ENCODE peak calls at places on chromosomes 3 and 15, in seven cellular contexts. A is K562, T is HepG2, P is GM12878, M is HCT116, W is SK-N-SH, L is H1. F is an unnamed sample.

GRCh38 chr15:58684036-58684700 is 65.3 kb downstream of the ADAM10 start:
- DNase-seq in M (no peak), T (peak), L (no peak), P (no peak), A (no peak), W (no peak), F (no peak)

GRCh38 chr15:47720555-47720954 is 3.2 kb downstream of the SEMA6D start:
- DNase-seq in P (no peak), A (no peak), L (no peak), T (no peak), W (no peak), M (no peak), F (no peak)

GRCh38 chr3:151362798-151363197 is 21.8 kb downstream of the P2RY12 start:
- DNase-seq in P (no peak), M (no peak), W (no peak), T (no peak), A (no peak), L (no peak), F (no peak)

GRCh38 chr3:56593455-56594158 is 36.6 kb downstream of the CCDC66 start:
- DNase-seq in M (no peak), L (no peak), T (no peak), A (no peak), P (no peak), W (no peak), F (no peak)

GRCh38 chr3:69309810-69310209 is 76.1 kb downstream of the FRMD4B start:
- DNase-seq in W (peak), T (peak), M (peak), P (no peak), A (no peak), L (no peak), F (peak)

GRCh38 chr3:107412376-107412775 is 35.1 kb downstream of the CCDC54 start:
- DNase-seq in A (no peak), L (no peak), W (no peak), T (no peak), M (no peak), P (no peak), F (no peak)

GRCh38 chr3:193096076-193096475 is 144.9 kb upstream of the PLAAT1 start:
- DNase-seq in T (no peak), L (no peak), A (no peak), M (no peak), P (no peak), W (no peak), F (no peak)

GRCh38 chr3:185733980-185734724 is 90.7 kb downstream of the IGF2BP2 start:
- DNase-seq in A (peak), P (no peak), T (peak), W (peak), M (peak), L (no peak), F (peak)

GRCh38 chr15:101455291-101455916 is 34.1 kb downstream of the PCSK6 start:
- DNase-seq in W (peak), T (no peak), M (no peak), L (no peak), P (no peak), A (peak), F (no peak)

GRCh38 chr15:75455982-75456531 is 4.6 kb upstream of the SIN3A start:
- DNase-seq in L (no peak), P (peak), M (peak), W (no peak), A (peak), T (peak), F (no peak)

GRCh38 chr3:189862385-189863023 is 231.3 kb downstream of the TP63 start:
- DNase-seq in P (no peak), L (no peak), M (no peak), T (no peak), W (no peak), A (no peak), F (no peak)

GRCh38 chr15:88690331-88690730 is 51.5 kb downstream of the ISG20 start:
- DNase-seq in W (no peak), P (no peak), M (no peak), A (no peak), L (no peak), T (no peak), F (no peak)

GRCh38 chr3:140004271-140004670 is 69.3 kb downstream of the CLSTN2 start:
- DNase-seq in T (no peak), W (no peak), L (no peak), A (no peak), M (no peak), P (no peak), F (no peak)

GRCh38 chr3:184741259-184741556 is 29.3 kb upstream of the MAGEF1 start:
- DNase-seq in A (no peak), P (no peak), W (no peak), M (peak), T (no peak), L (no peak), F (no peak)

GRCh38 chr3:153881201-153881600 is 240.0 kb upstream of the ARHGEF26 start:
- DNase-seq in T (no peak), A (no peak), M (no peak), W (no peak), P (no peak), L (no peak), F (no peak)

GRCh38 chr15:83838763-83839162 is 184.8 kb downstream of the ADAMTSL3 start:
- DNase-seq in A (no peak), L (no peak), T (no peak), W (no peak), P (no peak), M (no peak), F (no peak)

GRCh38 chr15:67945951-67946700 is 106.3 kb upstream of the RNU6-1 start:
- DNase-seq in L (peak), P (no peak), A (no peak), W (no peak), M (no peak), T (peak), F (no peak)

GRCh38 chr15:89912674-89913396 is at the start of gene ARPIN:
- DNase-seq in W (peak), L (no peak), A (no peak), P (no peak), M (no peak), T (peak), F (no peak)

GRCh38 chr3:194941956-194942483 is 256.3 kb downstream of the FAM43A start:
- DNase-seq in L (no peak), T (no peak), W (no peak), M (no peak), P (no peak), A (no peak), F (no peak)

GRCh38 chr15:69919816-69920215 is 177.9 kb downstream of the TLE3 start:
- DNase-seq in A (no peak), P (no peak), W (no peak), T (no peak), M (no peak), L (no peak), F (peak)

GRCh38 chr15:65056868-65057548 is 10.8 kb downstream of the RASL12 start:
- DNase-seq in T (peak), M (peak), P (no peak), A (no peak), L (no peak), W (peak), F (no peak)

GRCh38 chr3:113140876-113141275 is 70.5 kb upstream of the BOC start:
- DNase-seq in A (no peak), W (no peak), T (no peak), M (no peak), P (no peak), L (no peak), F (no peak)

GRCh38 chr3:124928333-124929202 is 6.0 kb downstream of the MUC13 start:
- DNase-seq in T (peak), M (peak), P (no peak), A (peak), L (no peak), W (peak), F (peak)

GRCh38 chr15:91867581-91868026 is 14.1 kb downstream of the SLCO3A1 start:
- DNase-seq in L (no peak), A (no peak), P (no peak), M (peak), T (no peak), W (peak), F (no peak)

GRCh38 chr15:93121994-93122910 is 33.2 kb upstream of the RGMA start:
- DNase-seq in L (no peak), M (no peak), T (no peak), P (no peak), A (no peak), W (no peak), F (no peak)

GRCh38 chr3:62139957-62140356 is 233.4 kb downstream of the FEZF2 start:
- DNase-seq in T (no peak), M (no peak), W (no peak), L (no peak), A (no peak), P (no peak), F (no peak)

GRCh38 chr15:33860749-33861148 is 107.5 kb upstream of the CHRM5 start:
- DNase-seq in P (no peak), L (no peak), M (peak), T (no peak), W (no peak), A (no peak), F (no peak)

GRCh38 chr15:37002041-37002689 is 98.2 kb downstream of the MEIS2 start:
- DNase-seq in L (no peak), P (no peak), W (no peak), T (no peak), M (no peak), A (peak), F (no peak)

GRCh38 chr3:101279162-101279561 is 41.2 kb downstream of the IMPG2 start:
- DNase-seq in A (no peak), T (no peak), L (no peak), M (no peak), P (no peak), W (no peak), F (no peak)

GRCh38 chr3:73141531-73141930 is 80.1 kb downstream of the EBLN2 start:
- DNase-seq in L (no peak), A (no peak), P (no peak), T (no peak), W (no peak), M (no peak), F (no peak)

GRCh38 chr3:182105875-182106274 is 394.1 kb downstream of the SOX2 start:
- DNase-seq in P (no peak), M (no peak), T (no peak), L (no peak), W (no peak), A (no peak), F (no peak)

GRCh38 chr3:73379465-73379864 is 245.3 kb downstream of the PDZRN3 start:
- DNase-seq in W (no peak), P (no peak), T (no peak), L (no peak), A (no peak), M (no peak), F (no peak)

GRCh38 chr15:44319385-44319784 is 30.9 kb downstream of the GOLM2 start:
- DNase-seq in P (peak), L (no peak), M (no peak), T (no peak), A (no peak), W (no peak), F (no peak)

GRCh38 chr15:51341366-51342248 is at the start of gene GLDN:
- DNase-seq in P (no peak), W (peak), T (no peak), A (no peak), L (peak), M (no peak), F (peak)

GRCh38 chr15:73321496-73322344 is 47.0 kb downstream of the HCN4 start:
- DNase-seq in M (no peak), P (no peak), L (no peak), A (no peak), W (no peak), T (no peak), F (no peak)

GRCh38 chr3:142501004-142501926 is 53.4 kb upstream of the XRN1 start:
- DNase-seq in T (no peak), L (no peak), A (no peak), P (no peak), M (no peak), W (no peak), F (no peak)

GRCh38 chr3:187986514-187986934 is 167.4 kb upstream of the LPP start:
- DNase-seq in P (no peak), A (peak), W (no peak), M (peak), T (no peak), L (no peak), F (no peak)

GRCh38 chr15:98904466-98905048 is 103.0 kb downstream of the PGPEP1L start:
- DNase-seq in T (peak), L (no peak), W (peak), M (peak), A (peak), P (no peak), F (peak)

GRCh38 chr3:50612234-50612972 is 829 bp upstream of the CISH start:
- DNase-seq in A (peak), W (no peak), T (no peak), P (no peak), M (no peak), L (no peak), F (no peak)
- TF ChIP-seq JUND in A (peak), W (no peak), T (no peak), P (no peak), M (no peak), L (no peak), F (no peak)

DNA sequence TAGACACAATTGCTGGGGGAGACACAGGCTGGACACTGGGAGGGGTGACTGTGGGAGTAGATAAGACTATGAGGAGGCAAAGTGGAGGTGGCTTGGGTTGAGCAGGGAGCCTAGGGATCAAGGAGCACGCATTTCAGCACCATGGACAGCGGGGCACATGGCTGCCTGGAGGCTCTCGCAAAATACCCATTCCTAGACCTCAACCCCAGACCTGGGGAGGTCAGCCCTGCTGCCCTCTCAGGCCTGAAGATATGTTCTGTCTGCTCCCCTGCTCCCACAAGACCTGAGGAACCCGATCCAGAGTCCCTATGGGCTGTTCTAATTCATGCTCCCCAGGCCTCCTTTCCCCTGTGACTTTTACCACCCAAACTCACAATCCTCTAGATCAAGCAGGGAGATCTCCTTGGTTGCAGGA is 16.0 kb upstream of the CPEB1 start:
- DNase-seq in P (no peak), A (peak), L (no peak), T (peak), M (no peak), W (no peak), F (peak)
- TF ChIP-seq JUND in P (no peak), A (no peak), L (no peak), T (no peak), M (no peak), W (no peak), F (no peak)

GRCh38 chr3:129428382-129429079 is at the start of gene EFCAB12:
- DNase-seq in W (peak), A (peak), M (no peak), T (peak), P (no peak), L (peak), F (peak)

GRCh38 chr3:129428020-129428381 is 435 bp downstream of the EFCAB12 start:
- DNase-seq in P (no peak), T (no peak), M (no peak), L (no peak), A (no peak), W (no peak), F (no peak)

GRCh38 chr3:129429080-129429451 is 630 bp upstream of the EFCAB12 start:
- DNase-seq in T (no peak), L (no peak), A (no peak), W (no peak), M (no peak), P (no peak), F (no peak)

GRCh38 chr3:129432036-129432435 is 3.6 kb upstream of the EFCAB12 start:
- DNase-seq in L (no peak), A (no peak), W (no peak), T (no peak), M (no peak), P (no peak), F (no peak)

DNA sequence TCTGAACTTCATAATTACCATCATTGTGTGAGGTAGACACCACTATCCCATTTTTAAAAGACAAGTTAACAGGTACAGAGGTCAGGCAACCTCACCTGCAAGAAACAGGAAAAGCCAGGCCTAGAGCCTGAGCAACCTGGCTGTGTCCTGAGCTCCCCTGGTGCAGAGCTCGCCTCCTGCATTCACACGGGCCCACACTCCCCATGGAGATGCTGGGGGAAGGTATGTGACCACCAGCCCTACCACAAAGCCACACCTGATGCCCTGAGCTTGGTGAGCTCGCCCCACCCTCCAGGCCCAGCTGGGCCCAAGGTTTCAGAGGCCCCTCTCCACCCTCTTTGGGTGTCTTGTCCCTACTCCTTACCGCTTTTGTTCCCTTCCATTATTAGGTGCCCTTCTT is 1.2 kb upstream of the EFCAB12 start:
- DNase-seq in T (no peak), L (no peak), A (no peak), P (no peak), M (no peak), W (no peak), F (no peak)
- TF ChIP-seq JUND in T (no peak), L (no peak), A (no peak), P (no peak), M (no peak), W (no peak), F (no peak)

DNA sequence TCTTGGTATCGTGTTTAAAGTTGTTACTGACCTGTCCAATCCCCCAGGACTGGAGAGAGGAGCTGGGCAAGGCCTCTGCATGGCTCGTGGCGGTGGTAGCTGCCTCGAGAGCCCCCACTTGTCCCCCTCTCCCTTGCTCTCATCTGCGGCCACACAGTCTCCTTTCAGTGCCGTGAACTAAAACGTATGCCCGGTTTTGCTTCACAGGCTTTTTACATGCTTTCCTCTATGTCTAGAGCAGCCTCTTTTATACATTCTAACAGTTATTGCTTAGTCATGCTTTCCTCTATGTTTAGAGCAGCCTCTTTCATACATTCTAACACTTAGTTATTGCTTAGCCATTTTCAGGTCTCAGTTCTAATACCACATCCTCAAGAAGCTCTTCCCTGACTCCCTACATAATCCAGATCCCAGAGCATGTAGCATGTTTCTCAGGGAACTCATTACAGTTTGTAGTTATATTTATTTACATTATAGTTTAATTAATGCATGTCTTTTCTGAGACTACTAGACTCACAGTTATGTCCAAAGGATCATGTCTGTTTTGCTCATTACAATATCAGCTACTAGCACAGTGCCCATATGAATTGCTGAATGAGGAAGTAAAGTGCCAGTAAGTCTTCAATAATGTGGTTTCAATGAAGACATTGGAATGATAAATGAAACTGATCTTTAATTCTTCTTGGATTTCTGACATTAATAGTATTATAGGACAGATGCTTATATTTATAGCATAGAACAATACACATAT is 66.5 kb upstream of the TBL1XR1 start:
- DNase-seq in A (peak), M (no peak), T (no peak), L (no peak), W (no peak), P (no peak), F (no peak)
- TF ChIP-seq JUND in A (no peak), M (no peak), T (no peak), L (no peak), W (no peak), P (no peak), F (no peak)

GRCh38 chr15:71043373-71043772 is 71.9 kb upstream of the THSD4 start:
- DNase-seq in M (no peak), A (no peak), T (no peak), P (no peak), W (no peak), L (no peak), F (no peak)

GRCh38 chr15:71044006-71044405 is 71.3 kb upstream of the THSD4 start:
- DNase-seq in M (no peak), P (no peak), A (no peak), T (no peak), L (no peak), W (no peak), F (no peak)

DNA sequence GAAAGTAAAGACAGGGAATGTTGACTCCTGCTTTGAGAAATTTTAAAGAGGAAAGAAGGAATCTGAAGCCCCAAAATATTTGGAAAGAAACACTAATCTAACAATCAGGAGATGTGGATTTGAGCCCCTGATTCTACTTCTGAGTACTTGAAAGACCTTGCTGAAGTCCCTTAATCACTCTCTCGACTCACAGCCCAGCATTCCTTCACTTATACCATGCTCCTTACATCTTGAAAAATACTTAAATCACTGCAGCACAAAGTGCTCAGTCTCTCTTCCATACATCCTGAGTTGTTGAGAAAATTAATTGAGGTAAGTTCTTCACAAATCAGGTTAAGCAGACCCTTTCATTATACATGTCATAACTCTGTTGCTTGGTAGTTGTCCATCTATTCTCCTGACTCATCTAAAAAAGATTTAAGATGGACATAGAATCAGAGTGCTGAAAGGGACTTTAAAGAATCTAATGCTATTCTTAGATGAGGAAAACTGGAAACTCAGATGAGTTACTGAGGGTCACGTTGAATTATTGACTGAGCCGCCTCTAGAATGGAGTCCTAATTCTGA is 72.8 kb upstream of the THSD4 start:
- DNase-seq in W (no peak), P (no peak), M (no peak), L (no peak), A (no peak), T (no peak), F (no peak)
- TF ChIP-seq JUND in W (no peak), P (no peak), M (no peak), L (no peak), A (no peak), T (no peak), F (no peak)

GRCh38 chr15:43219929-43220886 is 610 bp downstream of the EPB42 start:
- DNase-seq in A (peak), L (no peak), T (no peak), W (no peak), P (no peak), M (no peak), F (no peak)

GRCh38 chr15:43226436-43227305 is 5.9 kb upstream of the EPB42 start:
- DNase-seq in M (no peak), T (no peak), P (no peak), W (no peak), L (no peak), A (no peak), F (no peak)

GRCh38 chr15:43229977-43230376 is 9.2 kb upstream of the EPB42 start:
- DNase-seq in M (no peak), W (no peak), T (no peak), A (no peak), L (no peak), P (no peak), F (no peak)

GRCh38 chr15:43220991-43221403 is at the start of gene EPB42:
- DNase-seq in T (no peak), M (no peak), A (peak), P (no peak), W (no peak), L (no peak), F (no peak)

GRCh38 chr15:43225201-43225949 is 4.6 kb upstream of the EPB42 start:
- DNase-seq in W (peak), P (peak), T (peak), A (peak), M (peak), L (no peak), F (peak)
- TF ChIP-seq JUND in W (no peak), P (no peak), T (no peak), A (no peak), M (no peak), L (no peak), F (no peak)